ENCODE peak calls at places on chromosomes 7 and 10, in five cellular contexts. E is H1, F is esophagus squamous epithelium, T is fibroblast of lung, N is heart left ventricle. R is an unnamed sample.

GRCh38 chr10:71128311-71129010 is 83.9 kb upstream of the UNC5B start:
- DNase-seq in F (no peak), E (no peak), T (no peak), N (peak; percentile 35), R (peak; percentile 58)

GRCh38 chr10:133324198-133324792 is 12.4 kb downstream of the CALY start:
- DNase-seq in N (no peak), E (peak; percentile 72), F (no peak), T (peak; percentile 82), R (peak; percentile 72)

GRCh38 chr10:57692255-57692980 is 575.3 kb downstream of the IPMK start:
- DNase-seq in N (no peak), E (no peak), F (no peak), T (peak; percentile 89), R (no peak)

GRCh38 chr10:122132882-122133634 is 138.0 kb upstream of the BTBD16 start:
- DNase-seq in N (no peak), E (no peak), F (no peak), T (peak; percentile 31), R (no peak)

GRCh38 chr7:124992881-124993562 is 63.4 kb upstream of the POT1 start:
- DNase-seq in N (no peak), F (no peak), E (no peak), T (peak; percentile 86), R (no peak)

GRCh38 chr10:1542941-1543340 is 194.4 kb downstream of the ADARB2 start:
- DNase-seq in F (no peak), N (no peak), T (no peak), E (no peak), R (no peak)

GRCh38 chr7:99309141-99309540 is 16.6 kb upstream of the ARPC1A start:
- DNase-seq in E (no peak), N (no peak), F (no peak), T (no peak), R (no peak)

GRCh38 chr10:116720241-116721047 is 21.9 kb downstream of the HSPA12A start:
- DNase-seq in F (no peak), T (no peak), E (no peak), N (no peak), R (no peak)

GRCh38 chr10:116669832-116670644 is 49.3 kb downstream of the PNLIPRP2 start:
- DNase-seq in F (no peak), T (no peak), N (no peak), E (peak; percentile 80), R (no peak)

GRCh38 chr7:23967949-23968599 is 258.1 kb downstream of the STK31 start:
- DNase-seq in T (no peak), F (no peak), E (no peak), N (no peak), R (no peak)

GRCh38 chr7:83655951-83656556 is 7.1 kb upstream of the SEMA3E start:
- DNase-seq in F (no peak), N (no peak), E (no peak), T (peak; percentile 78), R (no peak)

GRCh38 chr7:16356241-16356958 is 64.9 kb downstream of the CRPPA start:
- DNase-seq in E (no peak), F (no peak), T (peak; percentile 41), N (no peak), R (no peak)

GRCh38 chr10:23053036-23053435 is 42.3 kb upstream of the MSRB2 start:
- DNase-seq in F (no peak), N (no peak), T (peak; percentile 9), E (no peak), R (no peak)

GRCh38 chr10:36114141-36114540 is 472.0 kb upstream of the FZD8 start:
- DNase-seq in E (no peak), F (no peak), T (no peak), N (no peak), R (no peak)

GRCh38 chr7:138755331-138755747 is 42.5 kb upstream of the TMEM213 start:
- DNase-seq in E (no peak), F (no peak), N (no peak), T (no peak), R (no peak)

GRCh38 chr7:25260862-25261454 is 32.7 kb upstream of the NPVF start:
- DNase-seq in T (peak; percentile 61), F (no peak), E (no peak), N (no peak), R (no peak)
- H3K4me3 ChIP-seq in T (peak overlapping the region; percentile 52), F (no peak overlapping the region), E (no peak overlapping the region), N (no peak overlapping the region), R (no peak overlapping the region)

GRCh38 chr10:5412277-5412941 is at the start of gene NET1:
- DNase-seq in F (peak; percentile 11), E (peak; percentile 95), N (peak; percentile 86), T (peak; percentile 86), R (peak; percentile 95)
- H3K4me1 ChIP-seq in F (peaks cover 17% of the 10 kb centered on the region), E (peaks cover 4% of the 10 kb centered on the region), N (no peaks in the 10 kb centered on the region), T (no peaks in the 10 kb centered on the region), R (no peaks in the 10 kb centered on the region)

DNA sequence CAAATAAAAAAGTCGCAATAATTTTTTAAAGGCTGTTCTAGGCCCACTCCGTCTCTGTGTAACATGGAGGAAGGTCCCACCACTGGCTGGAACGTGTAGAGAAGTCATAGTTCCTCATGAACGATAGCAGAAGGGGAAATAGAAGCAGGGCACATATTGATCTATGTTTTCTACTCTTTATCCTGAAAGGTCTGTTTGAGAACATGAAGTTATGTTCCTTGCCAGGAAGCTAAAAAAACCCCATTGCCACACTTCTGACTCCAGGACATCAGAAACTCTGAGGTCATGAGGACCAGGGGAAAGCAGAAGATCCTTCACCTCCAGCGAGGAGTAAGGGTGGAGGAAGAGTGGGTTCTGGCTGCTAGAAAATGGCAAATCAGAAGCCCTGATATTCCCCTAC is 10.8 kb downstream of the ANKRD22 start:
- DNase-seq in N (no peak), F (no peak), T (no peak), E (no peak), R (no peak)
- H3K27ac ChIP-seq in N (peak overlapping the region; percentile 71), F (no peak overlapping the region), T (no peak overlapping the region), E (no peak overlapping the region), R (no peak overlapping the region)

GRCh38 chr7:22354462-22354861 is 2.5 kb downstream of the RAPGEF5 start:
- DNase-seq in T (no peak), F (no peak), N (no peak), E (no peak), R (no peak)

GRCh38 chr7:22357311-22358175 is 589 bp upstream of the RAPGEF5 start:
- DNase-seq in F (no peak), T (peak; percentile 5), E (peak; percentile 61), N (no peak), R (peak; percentile 37)

GRCh38 chr7:22356855-22357310 is at the start of gene RAPGEF5:
- DNase-seq in N (no peak), F (no peak), T (peak; percentile 3), E (peak; percentile 63), R (peak; percentile 59)

GRCh38 chr7:22355620-22356009 is 1.3 kb downstream of the RAPGEF5 start:
- DNase-seq in F (no peak), T (no peak), N (no peak), E (no peak), R (no peak)

GRCh38 chr7:22356010-22356854 is 722 bp downstream of the RAPGEF5 start:
- DNase-seq in N (no peak), T (no peak), F (no peak), E (peak; percentile 64), R (peak; percentile 58)
- H3K4me3 ChIP-seq in N (peak overlapping the region; percentile 53), T (no peak overlapping the region), F (peak overlapping the region; percentile 75), E (peak overlapping the region; percentile 56), R (peak overlapping the region; percentile 82)

GRCh38 chr10:104326991-104327610 is 11.2 kb downstream of the ITPRIP start:
- DNase-seq in T (peak; percentile 8), E (no peak), N (no peak), F (no peak), R (no peak)
- H3K4me1 ChIP-seq in T (peaks cover 51% of the 10 kb centered on the region), E (peaks cover 48% of the 10 kb centered on the region), N (peaks cover 100% of the 10 kb centered on the region), F (peaks cover 100% of the 10 kb centered on the region), R (peaks cover 82% of the 10 kb centered on the region)

GRCh38 chr7:27213150-27213903 is 13.4 kb upstream of the HOXA13 start:
- DNase-seq in E (peak; percentile 64), N (no peak), T (no peak), F (no peak), R (no peak)

GRCh38 chr7:27211084-27211446 is 11.2 kb upstream of the HOXA13 start:
- DNase-seq in E (no peak), T (no peak), F (no peak), N (no peak), R (no peak)

GRCh38 chr7:27210441-27211083 is 10.7 kb upstream of the HOXA13 start:
- DNase-seq in E (peak; percentile 86), N (no peak), T (peak; percentile 41), F (no peak), R (peak; percentile 52)

GRCh38 chr7:27212587-27213149 is 12.8 kb upstream of the HOXA13 start:
- DNase-seq in E (no peak), F (no peak), N (no peak), T (no peak), R (no peak)

DNA sequence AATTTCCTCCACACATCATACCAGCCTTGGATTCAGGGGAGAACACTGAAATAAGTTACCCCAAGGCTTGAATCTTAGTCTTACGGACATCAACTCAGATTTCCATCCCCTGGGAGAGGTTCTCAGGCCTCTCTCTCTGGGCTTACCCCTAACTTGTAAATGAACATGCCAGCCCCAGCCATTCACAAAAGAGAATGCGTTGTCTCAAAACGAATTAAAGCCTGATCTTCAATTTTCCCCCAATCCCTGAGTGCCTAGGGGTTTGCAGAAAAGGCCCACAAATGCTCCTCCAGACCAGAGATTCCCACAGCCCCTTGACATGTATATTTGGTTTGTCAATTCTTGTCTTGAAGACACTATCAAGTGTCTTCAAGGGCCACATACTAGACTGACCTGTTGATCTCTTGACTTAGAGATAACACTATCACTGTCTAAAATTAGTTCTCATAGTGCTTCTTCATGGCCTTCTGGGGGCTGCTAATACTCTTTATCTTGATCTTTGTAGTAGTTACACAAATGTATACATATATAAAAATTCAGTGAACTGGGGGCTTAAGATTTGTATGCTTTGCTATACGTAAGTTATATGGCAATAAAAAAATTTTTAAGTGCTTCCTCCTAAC is 11.9 kb upstream of the HOXA13 start:
- DNase-seq in E (no peak), F (no peak), T (no peak), N (no peak), R (no peak)
- H3K27ac ChIP-seq in E (no peak overlapping the region), F (no peak overlapping the region), T (no peak overlapping the region), N (no peak overlapping the region), R (no peak overlapping the region)

GRCh38 chr10:11255156-11255555 is 237.5 kb downstream of the CELF2 start:
- DNase-seq in T (no peak), F (no peak), N (no peak), E (no peak), R (no peak)
- H3K4me3 ChIP-seq in T (no peak overlapping the region), F (no peak overlapping the region), N (no peak overlapping the region), E (no peak overlapping the region), R (no peak overlapping the region)

GRCh38 chr7:144428431-144428830 is 24.9 kb upstream of the NOBOX start:
- DNase-seq in E (no peak), N (no peak), F (no peak), T (no peak), R (no peak)
- H3K4me1 ChIP-seq in E (no peaks in the 10 kb centered on the region), N (no peaks in the 10 kb centered on the region), F (no peaks in the 10 kb centered on the region), T (no peaks in the 10 kb centered on the region), R (no peaks in the 10 kb centered on the region)

R was measured in right cardiac atrium.